ENCODE peak calls at places on chromosome 6, in ten cellular contexts. Q is fibroblast of lung; Z is BE2C; P is CD8-positive, alpha-beta T cell; H is fibroblast of the aortic adventitia; J is sigmoid colon; B is DND-41; S is cardiac muscle cell; N is heart left ventricle; E is choroid plexus epithelial cell. D is an unnamed sample.

GRCh38 chr6:40587240-40588069 is at the start of gene LRFN2:
- DNase-seq in Q (peak; percentile 69), Z (peak; percentile 92), P (peak; percentile 60), H (peak; percentile 48), J (peak; percentile 68), B (peak; percentile 85), S (peak; percentile 81), N (peak; percentile 83), E (peak; percentile 75), D (peak; percentile 59)

GRCh38 chr6:13558718-13559117 is 15.7 kb upstream of the SIRT5 start:
- DNase-seq in Q (no peak), Z (no peak), P (no peak), H (no peak), J (no peak), B (no peak), S (no peak), N (no peak), E (no peak), D (no peak)

GRCh38 chr6:16819752-16820151 is 58.5 kb upstream of the ATXN1 start:
- DNase-seq in Q (peak; percentile 22), Z (no peak), P (no peak), H (peak; percentile 48), J (no peak), B (no peak), S (no peak), N (no peak), E (peak; percentile 57), D (peak; percentile 20)

GRCh38 chr6:110053395-110054240 is 75.5 kb downstream of the GPR6 start:
- DNase-seq in Q (peak; percentile 50), Z (no peak), P (no peak), H (peak; percentile 77), J (no peak), B (peak; percentile 23), S (peak; percentile 75), N (no peak), E (peak; percentile 81), D (peak; percentile 70)

GRCh38 chr6:15280023-15280422 is 34.2 kb downstream of the JARID2 start:
- DNase-seq in Q (peak; percentile 50), Z (no peak), P (no peak), H (peak; percentile 84), J (no peak), B (no peak), S (peak; percentile 71), N (no peak), E (peak; percentile 70), D (peak; percentile 73)

GRCh38 chr6:54083301-54083700 is 27.9 kb upstream of the MLIP start:
- DNase-seq in Q (no peak), Z (no peak), P (no peak), H (no peak), J (no peak), B (no peak), S (no peak), N (no peak), E (no peak), D (no peak)

GRCh38 chr6:47485083-47485482 is 7.5 kb downstream of the CD2AP start:
- DNase-seq in Q (no peak), Z (no peak), P (no peak), H (no peak), J (no peak), B (no peak), S (no peak), N (no peak), E (no peak), D (no peak)

GRCh38 chr6:56992053-56992452 is 37.1 kb downstream of the BEND6 start:
- DNase-seq in Q (no peak), Z (no peak), P (no peak), H (no peak), J (no peak), B (no peak), S (no peak), N (no peak), E (no peak), D (no peak)

GRCh38 chr6:3500262-3501001 is 43.6 kb upstream of the SLC22A23 start:
- DNase-seq in Q (peak; percentile 87), Z (no peak), P (no peak), H (no peak), J (no peak), B (no peak), S (no peak), N (no peak), E (peak; percentile 75), D (no peak)

GRCh38 chr6:147728903-147729302 is 220.4 kb downstream of the SAMD5 start:
- DNase-seq in Q (no peak), Z (no peak), P (no peak), H (no peak), J (no peak), B (no peak), S (no peak), N (no peak), E (no peak), D (no peak)

GRCh38 chr6:79946773-79947190 is 571 bp downstream of the ELOVL4 start:
- DNase-seq in Q (peak; percentile 39), Z (peak; percentile 34), P (peak; percentile 24), H (peak; percentile 22), J (peak; percentile 61), B (peak; percentile 61), S (peak; percentile 24), N (no peak), E (peak; percentile 41), D (peak; percentile 24)

GRCh38 chr6:99132026-99132425 is 184.3 kb upstream of the FBXL4 start:
- DNase-seq in Q (peak; percentile 57), Z (no peak), P (no peak), H (no peak), J (no peak), B (no peak), S (no peak), N (no peak), E (no peak), D (no peak)

GRCh38 chr6:109478848-109479624 is 4.0 kb downstream of the ZBTB24 start:
- DNase-seq in Q (no peak), Z (no peak), P (no peak), H (no peak), J (no peak), B (no peak), S (no peak), N (no peak), E (no peak), D (no peak)

GRCh38 chr6:163945813-163946212 is 531.3 kb downstream of the QKI start:
- DNase-seq in Q (no peak), Z (no peak), P (no peak), H (no peak), J (no peak), B (no peak), S (no peak), N (no peak), E (no peak), D (no peak)

GRCh38 chr6:44297063-44298038 is 15.8 kb downstream of the AARS2 start:
- DNase-seq in Q (peak; percentile 16), Z (peak; percentile 74), P (peak; percentile 50), H (peak; percentile 7), J (no peak), B (no peak), S (peak; percentile 49), N (no peak), E (peak; percentile 39), D (peak; percentile 35)

GRCh38 chr6:113458368-113459010 is 398.7 kb upstream of the MARCKS start:
- DNase-seq in Q (peak; percentile 57), Z (no peak), P (no peak), H (no peak), J (no peak), B (no peak), S (peak; percentile 41), N (no peak), E (peak; percentile 71), D (peak; percentile 58)

GRCh38 chr6:36033935-36034334 is 6.3 kb downstream of the MAPK14 start:
- DNase-seq in Q (peak; percentile 52), Z (no peak), P (peak; percentile 50), H (peak; percentile 21), J (no peak), B (no peak), S (peak; percentile 19), N (no peak), E (peak; percentile 20), D (peak; percentile 18)

GRCh38 chr6:85403331-85404015 is 46.4 kb upstream of the NT5E start:
- DNase-seq in Q (peak; percentile 97), Z (no peak), P (no peak), H (peak; percentile 93), J (no peak), B (no peak), S (peak; percentile 92), N (no peak), E (peak; percentile 96), D (peak; percentile 97)

GRCh38 chr6:1764584-1764983 is 154.9 kb downstream of the FOXC1 start:
- DNase-seq in Q (no peak), Z (no peak), P (no peak), H (no peak), J (no peak), B (no peak), S (peak; percentile 44), N (no peak), E (peak; percentile 71), D (peak; percentile 30)
- H3K4me3 ChIP-seq in Q (no peak overlapping the region), Z (no peak overlapping the region), P (no peak overlapping the region), H (no peak overlapping the region), J (no peak overlapping the region), B (no peak overlapping the region), S (no peak overlapping the region), N (no peak overlapping the region), E (no peak overlapping the region), D (no peak overlapping the region)

GRCh38 chr6:139308936-139309603 is 17.3 kb upstream of the TXLNB start:
- DNase-seq in Q (peak; percentile 78), Z (no peak), P (no peak), H (peak; percentile 81), J (peak; percentile 76), B (no peak), S (peak; percentile 79), N (no peak), E (peak; percentile 88), D (peak; percentile 83)
- TF ChIP-seq CTCF in Q (no peak), Z (no peak), P (no peak), H (no peak), J (no peak), B (no peak), S (no peak), N (no peak), E (peak; percentile 20), D (no peak)

GRCh38 chr6:170393033-170393432 is 86.5 kb downstream of the FAM120B start:
- DNase-seq in Q (no peak), Z (no peak), P (no peak), H (no peak), J (no peak), B (no peak), S (no peak), N (no peak), E (no peak), D (no peak)

GRCh38 chr6:170394980-170395379 is 88.4 kb downstream of the FAM120B start:
- DNase-seq in Q (no peak), Z (no peak), P (no peak), H (no peak), J (no peak), B (no peak), S (no peak), N (no peak), E (no peak), D (no peak)

GRCh38 chr6:170388113-170388512 is 81.6 kb downstream of the FAM120B start:
- DNase-seq in Q (peak; percentile 74), Z (peak; percentile 40), P (no peak), H (no peak), J (no peak), B (no peak), S (peak; percentile 77), N (no peak), E (peak; percentile 77), D (peak; percentile 45)

GRCh38 chr6:170393807-170394399 is 87.3 kb downstream of the FAM120B start:
- DNase-seq in Q (peak; percentile 67), Z (no peak), P (no peak), H (no peak), J (no peak), B (no peak), S (no peak), N (no peak), E (no peak), D (no peak)
- H3K4me3 ChIP-seq in Q (no peak overlapping the region), Z (no peak overlapping the region), P (no peak overlapping the region), H (no peak overlapping the region), J (no peak overlapping the region), B (no peak overlapping the region), S (no peak overlapping the region), N (no peak overlapping the region), E (no peak overlapping the region), D (no peak overlapping the region)

GRCh38 chr6:18997375-18997826 is 610.3 kb downstream of the RNF144B start:
- DNase-seq in Q (peak; percentile 58), Z (no peak), P (no peak), H (peak; percentile 57), J (no peak), B (no peak), S (peak; percentile 70), N (no peak), E (peak; percentile 80), D (peak; percentile 54)
- TF ChIP-seq CTCF in Q (peak; percentile 36), Z (peak; percentile 56), P (no peak), H (peak; percentile 68), J (no peak), B (peak; percentile 62), S (peak; percentile 73), N (peak; percentile 53), E (peak; percentile 73), D (peak; percentile 60)